ENCODE peak calls at places on chromosomes 5 and 9, in nine cellular contexts. One of them, this sample, is unnamed.

GRCh38 chr9:71762900-71763653 is 5.2 kb downstream of the CEMIP2 start:
- DNase-seq in HCT116: no peak
- DNase-seq in A549: peak; percentile 71
- DNase-seq in GM12891: no peak
- DNase-seq in K562: no peak
- DNase-seq in tibial nerve: no peak
- DNase-seq in right lobe of liver: no peak
- DNase-seq in breast epithelium: no peak
- DNase-seq in sigmoid colon: no peak
- DNase-seq in this sample: no peak

GRCh38 chr5:133889271-133889905 is 79.0 kb downstream of the C5orf15 start:
- DNase-seq in tibial nerve: no peak
- DNase-seq in K562: no peak
- DNase-seq in HCT116: no peak
- DNase-seq in A549: no peak
- DNase-seq in sigmoid colon: peak; percentile 14
- DNase-seq in GM12891: no peak
- DNase-seq in breast epithelium: no peak
- DNase-seq in right lobe of liver: no peak
- DNase-seq in this sample: no peak

GRCh38 chr9:124125590-124126047 is 114.1 kb downstream of the LHX2 start:
- DNase-seq in A549: no peak
- DNase-seq in HCT116: no peak
- DNase-seq in tibial nerve: no peak
- DNase-seq in sigmoid colon: no peak
- DNase-seq in right lobe of liver: no peak
- DNase-seq in breast epithelium: no peak
- DNase-seq in GM12891: no peak
- DNase-seq in K562: no peak
- DNase-seq in this sample: no peak

GRCh38 chr9:97991818-97992217 is 8.7 kb downstream of the ANP32B start:
- DNase-seq in right lobe of liver: no peak
- DNase-seq in HCT116: no peak
- DNase-seq in sigmoid colon: no peak
- DNase-seq in A549: no peak
- DNase-seq in K562: no peak
- DNase-seq in breast epithelium: no peak
- DNase-seq in tibial nerve: no peak
- DNase-seq in GM12891: no peak
- DNase-seq in this sample: no peak

GRCh38 chr5:86909461-86909881 is 291.7 kb downstream of the COX7C start:
- DNase-seq in A549: no peak
- DNase-seq in K562: no peak
- DNase-seq in tibial nerve: no peak
- DNase-seq in right lobe of liver: no peak
- DNase-seq in sigmoid colon: no peak
- DNase-seq in HCT116: no peak
- DNase-seq in breast epithelium: no peak
- DNase-seq in GM12891: no peak
- DNase-seq in this sample: no peak

GRCh38 chr9:120648581-120648980 is 65.7 kb downstream of the MEGF9 start:
- DNase-seq in breast epithelium: no peak
- DNase-seq in A549: no peak
- DNase-seq in right lobe of liver: no peak
- DNase-seq in tibial nerve: no peak
- DNase-seq in GM12891: no peak
- DNase-seq in K562: no peak
- DNase-seq in sigmoid colon: no peak
- DNase-seq in HCT116: no peak
- DNase-seq in this sample: no peak

GRCh38 chr5:35213608-35214007 is 16.7 kb downstream of the PRLR start:
- DNase-seq in sigmoid colon: no peak
- DNase-seq in tibial nerve: no peak
- DNase-seq in breast epithelium: peak; percentile 72
- DNase-seq in A549: no peak
- DNase-seq in GM12891: no peak
- DNase-seq in HCT116: no peak
- DNase-seq in K562: no peak
- DNase-seq in right lobe of liver: no peak
- DNase-seq in this sample: no peak

GRCh38 chr5:147619281-147619680 is 109.4 kb upstream of the DPYSL3 start:
- DNase-seq in right lobe of liver: no peak
- DNase-seq in A549: no peak
- DNase-seq in tibial nerve: no peak
- DNase-seq in HCT116: no peak
- DNase-seq in K562: no peak
- DNase-seq in GM12891: no peak
- DNase-seq in breast epithelium: no peak
- DNase-seq in sigmoid colon: no peak
- DNase-seq in this sample: no peak

GRCh38 chr9:91848146-91848545 is 101.9 kb downstream of the ROR2 start:
- DNase-seq in right lobe of liver: no peak
- DNase-seq in HCT116: no peak
- DNase-seq in tibial nerve: no peak
- DNase-seq in K562: no peak
- DNase-seq in A549: no peak
- DNase-seq in breast epithelium: no peak
- DNase-seq in sigmoid colon: no peak
- DNase-seq in GM12891: no peak
- DNase-seq in this sample: no peak

GRCh38 chr9:36436909-36437308 is 36.8 kb upstream of the RNF38 start:
- DNase-seq in K562: no peak
- DNase-seq in tibial nerve: no peak
- DNase-seq in GM12891: no peak
- DNase-seq in breast epithelium: no peak
- DNase-seq in HCT116: no peak
- DNase-seq in sigmoid colon: no peak
- DNase-seq in right lobe of liver: no peak
- DNase-seq in A549: no peak
- DNase-seq in this sample: no peak

GRCh38 chr5:155406815-155407214 is 393.3 kb downstream of the KIF4B start:
- DNase-seq in sigmoid colon: no peak
- DNase-seq in tibial nerve: no peak
- DNase-seq in A549: no peak
- DNase-seq in HCT116: no peak
- DNase-seq in K562: no peak
- DNase-seq in GM12891: no peak
- DNase-seq in breast epithelium: no peak
- DNase-seq in right lobe of liver: no peak
- DNase-seq in this sample: no peak

GRCh38 chr9:114005371-114006154 is 72.5 kb downstream of the AMBP start:
- DNase-seq in breast epithelium: peak; percentile 7
- DNase-seq in HCT116: no peak
- DNase-seq in K562: no peak
- DNase-seq in tibial nerve: peak; percentile 2
- DNase-seq in sigmoid colon: peak; percentile 40
- DNase-seq in A549: no peak
- DNase-seq in right lobe of liver: no peak
- DNase-seq in GM12891: no peak
- DNase-seq in this sample: no peak

GRCh38 chr5:154779105-154779504 is 23.9 kb downstream of the LARP1 start:
- DNase-seq in tibial nerve: no peak
- DNase-seq in right lobe of liver: no peak
- DNase-seq in HCT116: peak; percentile 57
- DNase-seq in sigmoid colon: no peak
- DNase-seq in breast epithelium: no peak
- DNase-seq in K562: no peak
- DNase-seq in GM12891: no peak
- DNase-seq in A549: peak; percentile 61
- DNase-seq in this sample: peak; percentile 49

GRCh38 chr9:78030553-78031270 is 899 bp downstream of the GNAQ start:
- DNase-seq in A549: no peak
- DNase-seq in tibial nerve: peak; percentile 63
- DNase-seq in HCT116: no peak
- DNase-seq in GM12891: no peak
- DNase-seq in K562: peak; percentile 39
- DNase-seq in right lobe of liver: peak; percentile 77
- DNase-seq in breast epithelium: peak; percentile 35
- DNase-seq in sigmoid colon: peak; percentile 73
- DNase-seq in this sample: peak; percentile 78

GRCh38 chr5:138844812-138845513 is 30.2 kb downstream of the LRRTM2 start:
- DNase-seq in breast epithelium: no peak
- DNase-seq in sigmoid colon: no peak
- DNase-seq in K562: no peak
- DNase-seq in A549: no peak
- DNase-seq in tibial nerve: no peak
- DNase-seq in HCT116: no peak
- DNase-seq in GM12891: no peak
- DNase-seq in right lobe of liver: no peak
- DNase-seq in this sample: no peak

GRCh38 chr9:22693151-22693550 is 246.5 kb downstream of the DMRTA1 start:
- DNase-seq in K562: no peak
- DNase-seq in sigmoid colon: no peak
- DNase-seq in right lobe of liver: no peak
- DNase-seq in A549: no peak
- DNase-seq in HCT116: no peak
- DNase-seq in GM12891: no peak
- DNase-seq in breast epithelium: no peak
- DNase-seq in tibial nerve: no peak
- DNase-seq in this sample: no peak

GRCh38 chr5:10736354-10736753 is 24.7 kb downstream of the DAP start:
- DNase-seq in GM12891: no peak
- DNase-seq in A549: no peak
- DNase-seq in sigmoid colon: no peak
- DNase-seq in K562: no peak
- DNase-seq in tibial nerve: no peak
- DNase-seq in breast epithelium: no peak
- DNase-seq in HCT116: no peak
- DNase-seq in right lobe of liver: no peak
- DNase-seq in this sample: no peak

GRCh38 chr5:10734832-10735231 is 26.2 kb downstream of the DAP start:
- DNase-seq in GM12891: no peak
- DNase-seq in sigmoid colon: no peak
- DNase-seq in right lobe of liver: no peak
- DNase-seq in K562: no peak
- DNase-seq in breast epithelium: no peak
- DNase-seq in A549: no peak
- DNase-seq in HCT116: no peak
- DNase-seq in tibial nerve: no peak
- DNase-seq in this sample: no peak

GRCh38 chr5:10733426-10733825 is 27.6 kb downstream of the DAP start:
- DNase-seq in right lobe of liver: no peak
- DNase-seq in A549: no peak
- DNase-seq in sigmoid colon: no peak
- DNase-seq in GM12891: no peak
- DNase-seq in tibial nerve: no peak
- DNase-seq in breast epithelium: no peak
- DNase-seq in K562: no peak
- DNase-seq in HCT116: no peak
- DNase-seq in this sample: no peak

GRCh38 chr5:10735569-10736255 is 25.3 kb downstream of the DAP start:
- DNase-seq in breast epithelium: no peak
- DNase-seq in HCT116: no peak
- DNase-seq in right lobe of liver: no peak
- DNase-seq in K562: peak; percentile 35
- DNase-seq in A549: no peak
- DNase-seq in tibial nerve: no peak
- DNase-seq in GM12891: peak; percentile 33
- DNase-seq in sigmoid colon: no peak
- DNase-seq in this sample: no peak

GRCh38 chr5:10734050-10734709 is 26.9 kb downstream of the DAP start:
- DNase-seq in breast epithelium: no peak
- DNase-seq in A549: no peak
- DNase-seq in K562: peak; percentile 91
- DNase-seq in HCT116: no peak
- DNase-seq in sigmoid colon: no peak
- DNase-seq in tibial nerve: no peak
- DNase-seq in GM12891: no peak
- DNase-seq in right lobe of liver: no peak
- DNase-seq in this sample: no peak
- TF ChIP-seq POLR2A in breast epithelium: no peak
- TF ChIP-seq POLR2A in A549: no peak
- TF ChIP-seq POLR2A in K562: peak; percentile 45
- TF ChIP-seq POLR2A in HCT116: no peak
- TF ChIP-seq POLR2A in sigmoid colon: no peak
- TF ChIP-seq POLR2A in tibial nerve: no peak
- TF ChIP-seq POLR2A in GM12891: no peak
- TF ChIP-seq POLR2A in right lobe of liver: no peak
- TF ChIP-seq POLR2A in this sample: no peak

GRCh38 chr9:34458013-34458966 is at the start of the genes DNAI1 and FAM219A:
- DNase-seq in tibial nerve: peak; percentile 98
- DNase-seq in K562: peak; percentile 95
- DNase-seq in GM12891: peak; percentile 97
- DNase-seq in right lobe of liver: peak; percentile 99
- DNase-seq in breast epithelium: peak; percentile 98
- DNase-seq in A549: peak; percentile 94
- DNase-seq in sigmoid colon: peak; percentile 99
- DNase-seq in HCT116: peak; percentile 95
- DNase-seq in this sample: peak; percentile 98
- TF ChIP-seq POLR2A in tibial nerve: peak; percentile 79
- TF ChIP-seq POLR2A in K562: peak; percentile 51
- TF ChIP-seq POLR2A in GM12891: no peak
- TF ChIP-seq POLR2A in right lobe of liver: peak; percentile 88
- TF ChIP-seq POLR2A in breast epithelium: peak; percentile 72
- TF ChIP-seq POLR2A in A549: peak; percentile 78
- TF ChIP-seq POLR2A in sigmoid colon: peak; percentile 79
- TF ChIP-seq POLR2A in HCT116: no peak
- TF ChIP-seq POLR2A in this sample: peak; percentile 52

GRCh38 chr5:181028032-181028819 is 11.8 kb upstream of the BTNL9 start:
- DNase-seq in breast epithelium: no peak
- DNase-seq in K562: peak; percentile 89
- DNase-seq in A549: peak; percentile 71
- DNase-seq in HCT116: peak; percentile 90
- DNase-seq in GM12891: no peak
- DNase-seq in right lobe of liver: no peak
- DNase-seq in tibial nerve: no peak
- DNase-seq in sigmoid colon: no peak
- DNase-seq in this sample: no peak
- TF ChIP-seq POLR2A in breast epithelium: no peak
- TF ChIP-seq POLR2A in K562: peak; percentile 99
- TF ChIP-seq POLR2A in A549: peak; percentile 66
- TF ChIP-seq POLR2A in HCT116: peak; percentile 99
- TF ChIP-seq POLR2A in GM12891: no peak
- TF ChIP-seq POLR2A in right lobe of liver: no peak
- TF ChIP-seq POLR2A in tibial nerve: no peak
- TF ChIP-seq POLR2A in sigmoid colon: no peak
- TF ChIP-seq POLR2A in this sample: no peak

DNA sequence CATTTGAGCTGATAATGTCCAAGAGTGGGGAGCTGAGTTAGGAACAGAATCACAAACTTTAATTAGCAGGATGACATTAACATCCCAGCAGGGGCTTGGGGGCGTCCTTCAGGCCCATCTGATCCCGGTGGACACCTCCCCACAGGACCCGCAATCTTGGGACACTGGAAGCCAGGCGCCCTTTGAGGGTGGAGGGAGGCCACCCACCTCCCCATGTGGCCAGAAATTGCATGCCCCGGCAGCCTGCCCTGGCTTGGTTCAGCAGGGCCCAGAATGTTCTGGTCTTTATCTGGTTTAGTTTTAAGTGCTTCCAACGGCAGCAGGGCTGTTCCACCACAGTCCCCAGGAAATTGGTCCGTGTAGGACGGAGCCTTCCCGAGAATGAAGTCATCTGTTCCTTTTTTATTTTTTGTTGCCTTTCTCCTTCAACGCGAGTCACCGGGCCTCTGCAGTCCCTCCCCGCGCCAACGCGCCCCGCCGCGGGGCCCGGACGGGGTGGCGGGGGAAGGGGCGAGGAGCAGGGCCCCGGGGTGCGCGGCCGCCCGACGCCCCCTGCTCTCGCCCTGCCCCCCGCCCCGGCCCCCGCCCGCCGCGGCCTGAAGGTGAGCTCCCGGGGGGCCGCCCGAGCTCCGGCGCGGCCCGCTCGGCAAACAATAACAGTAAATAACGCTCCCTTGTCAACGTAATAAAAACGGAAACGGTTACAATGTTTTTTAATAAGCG is 207.9 kb downstream of the C9orf50 start:
- DNase-seq in A549: peak; percentile 38
- DNase-seq in HCT116: no peak
- DNase-seq in sigmoid colon: peak; percentile 90
- DNase-seq in breast epithelium: peak; percentile 68
- DNase-seq in GM12891: peak; percentile 59
- DNase-seq in right lobe of liver: peak; percentile 71
- DNase-seq in tibial nerve: peak; percentile 62
- DNase-seq in K562: no peak
- DNase-seq in this sample: peak; percentile 29
- TF ChIP-seq POLR2A in A549: peak; percentile 18
- TF ChIP-seq POLR2A in HCT116: no peak
- TF ChIP-seq POLR2A in sigmoid colon: no peak
- TF ChIP-seq POLR2A in breast epithelium: no peak
- TF ChIP-seq POLR2A in GM12891: no peak
- TF ChIP-seq POLR2A in right lobe of liver: no peak
- TF ChIP-seq POLR2A in tibial nerve: no peak
- TF ChIP-seq POLR2A in K562: peak; percentile 58
- TF ChIP-seq POLR2A in this sample: no peak

This sample was measured in erythroblast.